ENCODE peak calls at places on chromosomes 3 and 15, in four cellular contexts. K, P, I and H are unnamed samples.

GRCh38 chr3:132721479-132722164 is 587 bp downstream of the NPHP3 start:
- DNase-seq in K (peak), P (peak), I (peak), H (no peak)

GRCh38 chr3:69354948-69355347 is 30.9 kb downstream of the FRMD4B start:
- DNase-seq in K (no peak), P (no peak), I (no peak), H (no peak)

GRCh38 chr3:151900460-151900859 is 27.0 kb downstream of the SUCNR1 start:
- DNase-seq in K (no peak), P (no peak), I (no peak), H (no peak)

GRCh38 chr3:129820587-129820986 is 72.9 kb downstream of the TMCC1 start:
- DNase-seq in K (no peak), P (no peak), I (no peak), H (no peak)

GRCh38 chr3:140708815-140709214 is 31.0 kb downstream of the TRIM42 start:
- DNase-seq in K (no peak), P (no peak), I (no peak), H (no peak)

GRCh38 chr15:38029741-38030140 is 95.3 kb downstream of the TMCO5A start:
- DNase-seq in K (no peak), P (no peak), I (no peak), H (no peak)

GRCh38 chr3:52136513-52136912 is 17.7 kb downstream of the POC1A start:
- DNase-seq in K (no peak), P (no peak), I (no peak), H (no peak)

GRCh38 chr3:160486459-160486869 is 36.9 kb upstream of the TRIM59 start:
- DNase-seq in K (no peak), P (no peak), I (peak), H (no peak)

GRCh38 chr3:42247576-42248027 is 18.4 kb downstream of the CCK start:
- DNase-seq in K (peak), P (peak), I (peak), H (peak)

GRCh38 chr15:59169337-59169736 is 37.3 kb upstream of the LDHAL6B start:
- DNase-seq in K (no peak), P (no peak), I (no peak), H (no peak)

GRCh38 chr15:47514251-47514652 is 203.1 kb upstream of the SEMA6D start:
- DNase-seq in K (no peak), P (no peak), I (no peak), H (no peak)

GRCh38 chr3:129486057-129487035 is 42.1 kb upstream of the RHO start:
- DNase-seq in K (no peak), P (no peak), I (peak), H (no peak)

GRCh38 chr3:129028866-129029265 is 27.8 kb downstream of the EFCC1 start:
- DNase-seq in K (no peak), P (no peak), I (no peak), H (no peak)

GRCh38 chr3:79517766-79518413 is 249.9 kb downstream of the ROBO1 start:
- DNase-seq in K (no peak), P (peak), I (peak), H (no peak)

GRCh38 chr3:190883973-190884832 is 21.7 kb upstream of the GMNC start:
- DNase-seq in K (no peak), P (peak), I (peak), H (no peak)

GRCh38 chr15:48565560-48566482 is 79.7 kb downstream of the FBN1 start:
- DNase-seq in K (no peak), P (no peak), I (no peak), H (no peak)

GRCh38 chr3:46979958-46980497 is 562 bp downstream of the NBEAL2 start:
- DNase-seq in K (no peak), P (no peak), I (no peak), H (no peak)

GRCh38 chr15:65862682-65863081 is 6.6 kb upstream of the RAB11A start:
- DNase-seq in K (no peak), P (peak), I (peak), H (peak)

GRCh38 chr3:83971693-83972092 is 987.1 kb upstream of the CADM2 start:
- DNase-seq in K (no peak), P (no peak), I (no peak), H (no peak)

GRCh38 chr3:10557783-10558373 is 52.5 kb upstream of the ATP2B2 start:
- DNase-seq in K (no peak), P (no peak), I (no peak), H (no peak)